ENCODE peak calls at places on chromosomes 12 and 14, in ten cellular contexts. R is NCI-H748 treated with DMSO at 0.1 percent for 48 hours; X is BJ; Q is GM03348; U is foreskin keratinocyte; E is stromal cell of bone marrow; L is natural killer cell; Z is iPS DF 19.7; W is fibroblast of gingiva; I is stimulated activated CD8-positive, alpha-beta memory T cell treated with anti-CD3 and anti-CD28 coated beads, Interleukin-12 subunit alpha, Interleukin-12 subunit beta, amount 100 ng/mL, for 1 hour. B is an unnamed sample.

GRCh38 chr12:71562681-71563595 is 100.7 kb downstream of the ZFC3H1 start:
- DNase-seq in R (no peak), X (no peak), Q (no peak), U (no peak), E (no peak), L (no peak), Z (no peak), W (no peak), I (no peak), B (no peak)

GRCh38 chr12:27198036-27198435 is 46.0 kb upstream of the STK38L start:
- DNase-seq in R (no peak), X (no peak), Q (peak; percentile 51), U (no peak), E (peak; percentile 64), L (no peak), Z (no peak), W (peak; percentile 46), I (no peak), B (peak; percentile 90)

GRCh38 chr12:75977952-75978671 is 53.5 kb downstream of the PHLDA1 start:
- DNase-seq in R (no peak), X (peak; percentile 98), Q (peak; percentile 90), U (peak; percentile 100), E (peak; percentile 100), L (peak; percentile 63), Z (no peak), W (peak; percentile 100), I (peak; percentile 66), B (peak; percentile 85)

GRCh38 chr12:26195641-26196423 is 459 bp downstream of the SSPN start:
- DNase-seq in R (no peak), X (peak; percentile 10), Q (peak; percentile 75), U (peak; percentile 37), E (no peak), L (no peak), Z (no peak), W (peak; percentile 25), I (no peak), B (peak; percentile 83)

GRCh38 chr12:114123108-114123507 is 157.0 kb upstream of the RBM19 start:
- DNase-seq in R (no peak), X (no peak), Q (no peak), U (no peak), E (no peak), L (no peak), Z (peak; percentile 71), W (no peak), I (no peak), B (no peak)

GRCh38 chr14:88323520-88324199 is 591 bp upstream of the KCNK10 start:
- DNase-seq in R (peak; percentile 54), X (no peak), Q (peak; percentile 36), U (no peak), E (no peak), L (no peak), Z (no peak), W (no peak), I (no peak), B (no peak)

GRCh38 chr14:36510078-36510799 is 9.8 kb downstream of the NKX2-1 start:
- DNase-seq in R (peak; percentile 75), X (no peak), Q (no peak), U (no peak), E (no peak), L (no peak), Z (no peak), W (no peak), I (no peak), B (no peak)

GRCh38 chr14:67517083-67517482 is 16.0 kb upstream of the PLEKHH1 start:
- DNase-seq in R (no peak), X (no peak), Q (peak; percentile 50), U (no peak), E (no peak), L (no peak), Z (no peak), W (peak; percentile 14), I (no peak), B (no peak)

GRCh38 chr12:93959657-93960056 is 188.7 kb upstream of the PLXNC1 start:
- DNase-seq in R (no peak), X (no peak), Q (no peak), U (no peak), E (no peak), L (no peak), Z (no peak), W (no peak), I (no peak), B (no peak)

GRCh38 chr14:61337893-61338292 is 16.5 kb downstream of the PRKCH start:
- DNase-seq in R (no peak), X (no peak), Q (no peak), U (no peak), E (no peak), L (no peak), Z (no peak), W (no peak), I (no peak), B (no peak)